ENCODE peak calls at places on chromosomes 11 and 22, in ten cellular contexts. P is fibroblast of lung, U is neural progenitor cell, X is MM.1S, H is HCT116, L is hepatocyte, T is K562, Z is mammary epithelial cell, C is DND-41, K is PC-3. B is an unnamed sample.

GRCh38 chr11:61442616-61443015 is 12.7 kb downstream of the SDHAF2 start:
- DNase-seq in P (no peak), U (no peak), X (no peak), H (no peak), L (no peak), T (no peak), Z (no peak), C (no peak), K (no peak), B (no peak)

GRCh38 chr11:129637473-129637872 is 178.2 kb upstream of the TMEM45B start:
- DNase-seq in P (peak), U (no peak), X (no peak), H (no peak), L (no peak), T (no peak), Z (peak), C (no peak), K (peak), B (no peak)

GRCh38 chr11:16678466-16679116 is 59.9 kb upstream of the C11orf58 start:
- DNase-seq in P (no peak), U (no peak), X (no peak), H (no peak), L (no peak), T (no peak), Z (peak), C (no peak), K (no peak), B (no peak)

GRCh38 chr22:19773470-19774040 is 13.0 kb downstream of the TBX1 start:
- DNase-seq in P (no peak), U (no peak), X (no peak), H (no peak), L (no peak), T (no peak), Z (no peak), C (no peak), K (no peak), B (no peak)

GRCh38 chr11:68412593-68413475 is 47.7 kb upstream of the PPP6R3 start:
- DNase-seq in P (peak), U (no peak), X (no peak), H (no peak), L (no peak), T (no peak), Z (no peak), C (no peak), K (no peak), B (no peak)

GRCh38 chr11:34654491-34655334 is 33.8 kb downstream of the EHF start:
- DNase-seq in P (peak), U (no peak), X (no peak), H (peak), L (peak), T (no peak), Z (peak), C (no peak), K (peak), B (no peak)

GRCh38 chr11:128171496-128171895 is 415.9 kb downstream of the ETS1 start:
- DNase-seq in P (no peak), U (no peak), X (no peak), H (no peak), L (no peak), T (no peak), Z (peak), C (no peak), K (peak), B (peak)

GRCh38 chr11:105132716-105133511 is 6.7 kb downstream of the CARD18 start:
- DNase-seq in P (peak), U (no peak), X (no peak), H (no peak), L (no peak), T (no peak), Z (peak), C (no peak), K (peak), B (peak)

GRCh38 chr22:20580179-20580578 is 72.8 kb downstream of the MED15 start:
- DNase-seq in P (no peak), U (no peak), X (no peak), H (no peak), L (no peak), T (no peak), Z (no peak), C (no peak), K (no peak), B (no peak)

GRCh38 chr22:30298005-30298701 is 8.8 kb upstream of the CASTOR1 start:
- DNase-seq in P (no peak), U (no peak), X (no peak), H (no peak), L (peak), T (no peak), Z (peak), C (no peak), K (peak), B (no peak)

GRCh38 chr11:35815556-35816315 is 128.1 kb upstream of the LDLRAD3 start:
- DNase-seq in P (peak), U (no peak), X (no peak), H (no peak), L (peak), T (no peak), Z (no peak), C (no peak), K (no peak), B (no peak)

GRCh38 chr11:32437406-32438345 is 2.3 kb upstream of the WT1 start:
- DNase-seq in P (no peak), U (peak), X (no peak), H (no peak), L (no peak), T (no peak), Z (no peak), C (no peak), K (no peak), B (no peak)

GRCh38 chr11:32439488-32440210 is 4.3 kb upstream of the WT1 start:
- DNase-seq in P (no peak), U (peak), X (no peak), H (no peak), L (no peak), T (no peak), Z (no peak), C (no peak), K (no peak), B (no peak)

GRCh38 chr11:32440372-32440888 is 5.1 kb upstream of the WT1 start:
- DNase-seq in P (no peak), U (no peak), X (no peak), H (no peak), L (no peak), T (no peak), Z (no peak), C (no peak), K (no peak), B (no peak)

GRCh38 chr11:32438346-32438882 is 3.1 kb upstream of the WT1 start:
- DNase-seq in P (no peak), U (peak), X (no peak), H (no peak), L (no peak), T (no peak), Z (no peak), C (no peak), K (no peak), B (no peak)

GRCh38 chr11:32438883-32439487 is 3.6 kb upstream of the WT1 start:
- DNase-seq in P (no peak), U (peak), X (no peak), H (no peak), L (no peak), T (no peak), Z (no peak), C (no peak), K (no peak), B (no peak)
- TF ChIP-seq EZH2 in P (peak), U (peak), X (no peak), H (no peak), L (peak), T (no peak), Z (peak), C (no peak), K (no peak), B (peak)

GRCh38 chr11:22670803-22671202 is 4.4 kb downstream of the GAS2 start:
- DNase-seq in P (peak), U (no peak), X (peak), H (no peak), L (peak), T (no peak), Z (peak), C (no peak), K (peak), B (peak)
- TF ChIP-seq CTCF in P (no peak), U (peak), X (peak), H (no peak), L (peak), T (peak), Z (peak), C (peak), K (peak), B (no peak)

DNA sequence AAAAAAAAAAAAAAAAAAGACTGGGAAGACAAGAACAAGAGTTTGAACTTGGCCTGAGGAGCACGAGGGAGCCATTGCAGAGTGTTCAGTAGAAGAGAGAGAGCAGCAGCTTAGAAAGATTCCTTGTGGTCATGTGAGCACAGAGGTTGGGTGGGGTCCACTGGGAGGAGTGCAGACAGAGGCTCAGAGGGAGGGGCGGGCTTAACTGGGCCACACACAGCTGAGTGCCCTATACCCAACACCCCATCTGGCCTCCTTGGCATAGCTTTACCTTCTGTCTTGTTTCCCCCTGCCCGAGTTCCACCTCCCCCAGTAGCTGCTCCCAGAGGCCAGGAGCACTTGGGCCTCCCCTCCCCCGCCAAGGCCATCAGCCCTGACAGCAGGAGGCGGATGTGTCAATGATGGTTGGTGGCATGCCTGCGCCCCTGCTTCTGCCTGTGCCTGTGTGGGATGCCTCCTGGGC is 12.1 kb downstream of the C11orf86 start:
- DNase-seq in P (peak), U (no peak), X (no peak), H (no peak), L (no peak), T (peak), Z (no peak), C (no peak), K (no peak), B (no peak)
- H3K4me2 ChIP-seq in P (no peak), U (no peak), X (no peak), H (peak), L (no peak), T (no peak), Z (no peak), C (no peak), K (no peak), B (no peak)

DNA sequence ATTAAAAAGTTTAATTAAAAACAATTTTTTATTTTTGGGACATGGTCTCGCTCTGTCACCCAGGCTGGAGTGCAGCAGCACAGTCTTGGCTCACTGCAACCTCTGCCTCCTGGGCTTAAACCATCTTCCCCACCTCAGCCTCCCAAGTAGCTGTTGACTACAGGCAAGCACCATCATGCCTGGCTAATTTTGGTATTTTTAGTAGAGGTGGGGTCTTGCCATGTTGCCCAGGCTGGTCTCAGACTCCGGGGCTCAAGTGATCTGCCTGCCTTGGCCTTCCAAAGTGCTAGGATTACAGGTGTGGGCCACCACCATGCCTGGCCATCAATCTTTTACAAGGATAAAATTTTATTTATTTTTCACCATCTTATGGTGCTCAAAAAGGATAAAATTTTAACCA is 43.3 kb upstream of the PHOX2A start:
- DNase-seq in P (no peak), U (no peak), X (no peak), H (no peak), L (no peak), T (no peak), Z (no peak), C (no peak), K (no peak), B (no peak)
- TF ChIP-seq EZH2 in P (no peak), U (no peak), X (no peak), H (no peak), L (no peak), T (no peak), Z (no peak), C (no peak), K (no peak), B (no peak)

GRCh38 chr11:66683877-66684276 is 6.2 kb upstream of the RBM4B start:
- DNase-seq in P (no peak), U (no peak), X (no peak), H (no peak), L (no peak), T (no peak), Z (no peak), C (no peak), K (no peak), B (no peak)
- TF ChIP-seq CTCF in P (no peak), U (no peak), X (no peak), H (no peak), L (no peak), T (no peak), Z (no peak), C (no peak), K (no peak), B (no peak)

DNA sequence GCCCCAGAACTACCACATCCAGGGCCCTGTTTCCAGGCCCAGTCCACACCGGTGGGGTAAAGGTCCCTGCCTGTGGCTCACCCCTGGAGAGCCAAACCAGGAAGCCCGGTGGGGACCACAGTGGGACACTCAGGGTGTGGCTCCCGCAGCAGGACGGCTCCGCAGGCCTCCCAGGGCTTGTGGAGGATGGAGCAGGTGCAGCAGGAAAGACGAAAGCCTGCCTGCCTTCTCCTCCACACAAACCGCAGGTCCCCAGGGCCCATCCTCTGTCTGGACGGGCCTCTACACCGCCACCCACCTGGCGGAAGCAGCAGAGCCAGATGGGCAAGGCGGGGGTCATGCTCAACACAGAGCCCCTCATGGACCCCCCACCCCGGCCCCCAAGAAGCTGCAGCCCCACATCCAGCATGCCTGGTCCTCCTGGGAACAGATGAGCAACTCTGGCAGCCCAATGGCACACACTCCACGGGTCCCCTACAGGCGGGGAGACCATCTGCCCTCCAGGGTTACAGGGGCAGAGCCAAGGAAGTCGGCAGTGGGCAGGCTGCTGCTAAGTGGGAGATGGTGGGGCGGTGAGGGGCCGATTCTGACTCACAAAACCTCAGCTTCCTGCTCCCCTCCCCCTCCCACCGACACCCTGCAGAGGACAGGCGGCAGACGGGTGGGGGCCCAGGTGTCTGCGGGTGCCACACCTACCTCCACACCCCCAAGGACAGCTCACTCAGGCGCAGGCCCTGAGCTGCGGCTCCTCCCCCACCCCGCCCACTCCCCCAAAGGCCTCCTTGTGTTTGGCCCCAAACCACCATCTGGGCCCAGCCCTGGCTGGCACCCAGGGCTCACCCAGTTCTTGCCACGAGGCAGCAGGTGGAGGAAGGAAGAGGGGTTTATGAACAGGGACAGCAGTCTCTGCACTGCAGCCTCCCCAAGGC is 5.2 kb downstream of the SBF1 start:
- DNase-seq in P (peak), U (no peak), X (peak), H (peak), L (peak), T (peak), Z (peak), C (peak), K (peak), B (no peak)
- H3K4me2 ChIP-seq in P (no peak), U (no peak), X (peak), H (peak), L (peak), T (no peak), Z (peak), C (peak), K (peak), B (no peak)

GRCh38 chr11:2182075-2182474 is 10.5 kb upstream of the TH start:
- DNase-seq in P (no peak), U (no peak), X (no peak), H (no peak), L (no peak), T (no peak), Z (no peak), C (no peak), K (no peak), B (no peak)
- TF ChIP-seq EZH2 in P (no peak), U (no peak), X (no peak), H (no peak), L (no peak), T (no peak), Z (no peak), C (no peak), K (no peak), B (no peak)

GRCh38 chr22:27857441-27857840 is 55.9 kb upstream of the MN1 start:
- DNase-seq in P (peak), U (no peak), X (no peak), H (no peak), L (no peak), T (no peak), Z (peak), C (no peak), K (no peak), B (no peak)
- TF ChIP-seq CTCF in P (no peak), U (no peak), X (no peak), H (no peak), L (no peak), T (no peak), Z (no peak), C (no peak), K (no peak), B (no peak)

DNA sequence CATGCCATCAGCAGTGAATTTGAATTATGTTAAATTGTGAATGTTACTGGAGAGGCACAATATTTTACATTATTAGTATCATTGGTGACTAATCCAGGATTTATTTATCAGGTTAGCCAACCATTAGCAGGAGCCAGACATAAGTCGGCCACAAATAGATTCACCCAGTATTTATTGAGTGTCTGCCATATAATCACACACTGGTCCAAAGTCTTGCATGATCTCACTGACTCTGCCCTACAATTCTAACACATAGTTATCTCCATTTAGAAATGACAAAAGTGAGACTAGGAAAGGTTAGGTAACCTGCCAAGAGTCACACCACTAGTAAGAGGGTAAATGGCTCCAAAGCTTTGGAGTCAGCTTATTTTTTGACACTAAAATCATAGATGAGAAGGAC is 179.6 kb downstream of the BLID start:
- DNase-seq in P (no peak), U (no peak), X (no peak), H (no peak), L (peak), T (no peak), Z (no peak), C (no peak), K (peak), B (no peak)
- H3K4me2 ChIP-seq in P (peak), U (no peak), X (no peak), H (no peak), L (no peak), T (no peak), Z (peak), C (no peak), K (peak), B (no peak)

B was measured in endothelial cell of umbilical vein.